ENCODE peak calls at places on chromosome 5, in ten cellular contexts. One of them, this sample, is unnamed.

GRCh38 chr5:98934581-98934980 is 5.8 kb upstream of the CHD1 start:
- DNase-seq in suprapubic skin: no peak
- DNase-seq in ovary: no peak
- DNase-seq in A549: no peak
- DNase-seq in tibial nerve: no peak
- DNase-seq in adrenal gland: no peak
- DNase-seq in IMR-90: peak; percentile 33
- DNase-seq in prostate gland: no peak
- DNase-seq in GM12878: no peak
- DNase-seq in body of pancreas: no peak
- DNase-seq in this sample: no peak

GRCh38 chr5:68216737-68217231 is 1.2 kb downstream of the PIK3R1 start:
- DNase-seq in tibial nerve: no peak
- DNase-seq in body of pancreas: no peak
- DNase-seq in IMR-90: peak; percentile 27
- DNase-seq in prostate gland: no peak
- DNase-seq in ovary: no peak
- DNase-seq in A549: peak; percentile 31
- DNase-seq in GM12878: no peak
- DNase-seq in suprapubic skin: no peak
- DNase-seq in adrenal gland: no peak
- DNase-seq in this sample: no peak

GRCh38 chr5:139416651-139417050 is 12.8 kb upstream of the SPATA24 start:
- DNase-seq in suprapubic skin: no peak
- DNase-seq in IMR-90: no peak
- DNase-seq in adrenal gland: peak; percentile 46
- DNase-seq in prostate gland: no peak
- DNase-seq in A549: no peak
- DNase-seq in GM12878: no peak
- DNase-seq in ovary: no peak
- DNase-seq in tibial nerve: no peak
- DNase-seq in body of pancreas: no peak
- DNase-seq in this sample: no peak

GRCh38 chr5:1108008-1108864 is 3.6 kb downstream of the SLC12A7 start:
- DNase-seq in suprapubic skin: no peak
- DNase-seq in tibial nerve: no peak
- DNase-seq in GM12878: no peak
- DNase-seq in prostate gland: no peak
- DNase-seq in adrenal gland: no peak
- DNase-seq in ovary: no peak
- DNase-seq in A549: no peak
- DNase-seq in body of pancreas: no peak
- DNase-seq in IMR-90: no peak
- DNase-seq in this sample: no peak

GRCh38 chr5:15789661-15790060 is 289.7 kb downstream of the FBXL7 start:
- DNase-seq in body of pancreas: no peak
- DNase-seq in A549: no peak
- DNase-seq in tibial nerve: no peak
- DNase-seq in suprapubic skin: no peak
- DNase-seq in GM12878: no peak
- DNase-seq in IMR-90: peak; percentile 30
- DNase-seq in adrenal gland: no peak
- DNase-seq in prostate gland: no peak
- DNase-seq in ovary: no peak
- DNase-seq in this sample: peak; percentile 22

GRCh38 chr5:179309751-179310320 is 35.4 kb downstream of the ADAMTS2 start:
- DNase-seq in GM12878: no peak
- DNase-seq in adrenal gland: no peak
- DNase-seq in prostate gland: no peak
- DNase-seq in ovary: no peak
- DNase-seq in tibial nerve: no peak
- DNase-seq in suprapubic skin: peak; percentile 66
- DNase-seq in A549: no peak
- DNase-seq in body of pancreas: no peak
- DNase-seq in IMR-90: no peak
- DNase-seq in this sample: no peak

GRCh38 chr5:154520861-154521453 is 42.9 kb upstream of the HAND1 start:
- DNase-seq in body of pancreas: peak; percentile 51
- DNase-seq in prostate gland: no peak
- DNase-seq in GM12878: no peak
- DNase-seq in IMR-90: no peak
- DNase-seq in A549: peak; percentile 79
- DNase-seq in ovary: no peak
- DNase-seq in tibial nerve: no peak
- DNase-seq in suprapubic skin: no peak
- DNase-seq in adrenal gland: peak; percentile 55
- DNase-seq in this sample: no peak

GRCh38 chr5:132073231-132074013 is at the start of gene CSF2:
- DNase-seq in adrenal gland: no peak
- DNase-seq in A549: no peak
- DNase-seq in ovary: no peak
- DNase-seq in tibial nerve: no peak
- DNase-seq in prostate gland: no peak
- DNase-seq in body of pancreas: no peak
- DNase-seq in GM12878: no peak
- DNase-seq in suprapubic skin: no peak
- DNase-seq in IMR-90: peak; percentile 40
- DNase-seq in this sample: no peak

GRCh38 chr5:176851871-176852270 is 41.5 kb downstream of the UNC5A start:
- DNase-seq in adrenal gland: no peak
- DNase-seq in prostate gland: no peak
- DNase-seq in tibial nerve: no peak
- DNase-seq in GM12878: no peak
- DNase-seq in ovary: no peak
- DNase-seq in suprapubic skin: no peak
- DNase-seq in IMR-90: no peak
- DNase-seq in body of pancreas: no peak
- DNase-seq in A549: no peak
- DNase-seq in this sample: no peak

GRCh38 chr5:143968071-143968878 is 156.3 kb downstream of the HMHB1 start:
- DNase-seq in adrenal gland: no peak
- DNase-seq in GM12878: peak; percentile 34
- DNase-seq in body of pancreas: no peak
- DNase-seq in prostate gland: peak; percentile 4
- DNase-seq in tibial nerve: no peak
- DNase-seq in ovary: no peak
- DNase-seq in suprapubic skin: no peak
- DNase-seq in IMR-90: peak; percentile 78
- DNase-seq in A549: peak; percentile 31
- DNase-seq in this sample: no peak

GRCh38 chr5:168163966-168164365 is 127.5 kb upstream of the WWC1 start:
- DNase-seq in GM12878: no peak
- DNase-seq in prostate gland: peak; percentile 43
- DNase-seq in adrenal gland: no peak
- DNase-seq in suprapubic skin: no peak
- DNase-seq in tibial nerve: no peak
- DNase-seq in ovary: no peak
- DNase-seq in body of pancreas: peak; percentile 62
- DNase-seq in A549: no peak
- DNase-seq in IMR-90: no peak
- DNase-seq in this sample: no peak

GRCh38 chr5:104706570-104706969 is 1144.0 kb upstream of the NUDT12 start:
- DNase-seq in tibial nerve: no peak
- DNase-seq in A549: no peak
- DNase-seq in adrenal gland: no peak
- DNase-seq in GM12878: no peak
- DNase-seq in ovary: no peak
- DNase-seq in body of pancreas: no peak
- DNase-seq in prostate gland: no peak
- DNase-seq in suprapubic skin: no peak
- DNase-seq in IMR-90: no peak
- DNase-seq in this sample: no peak

GRCh38 chr5:159497221-159497620 is 166.9 kb upstream of the IL12B start:
- DNase-seq in suprapubic skin: no peak
- DNase-seq in body of pancreas: no peak
- DNase-seq in tibial nerve: no peak
- DNase-seq in A549: no peak
- DNase-seq in prostate gland: no peak
- DNase-seq in adrenal gland: no peak
- DNase-seq in ovary: no peak
- DNase-seq in GM12878: no peak
- DNase-seq in IMR-90: no peak
- DNase-seq in this sample: no peak
- TF ChIP-seq POLR2A in suprapubic skin: no peak
- TF ChIP-seq POLR2A in body of pancreas: no peak
- TF ChIP-seq POLR2A in tibial nerve: no peak
- TF ChIP-seq POLR2A in A549: no peak
- TF ChIP-seq POLR2A in prostate gland: no peak
- TF ChIP-seq POLR2A in adrenal gland: no peak
- TF ChIP-seq POLR2A in ovary: no peak
- TF ChIP-seq POLR2A in GM12878: no peak
- TF ChIP-seq POLR2A in IMR-90: no peak
- TF ChIP-seq POLR2A in this sample: no peak

GRCh38 chr5:151682240-151682639 is 4.5 kb downstream of the SPARC start:
- DNase-seq in adrenal gland: no peak
- DNase-seq in tibial nerve: no peak
- DNase-seq in A549: no peak
- DNase-seq in suprapubic skin: no peak
- DNase-seq in body of pancreas: no peak
- DNase-seq in IMR-90: no peak
- DNase-seq in ovary: no peak
- DNase-seq in prostate gland: no peak
- DNase-seq in GM12878: no peak
- DNase-seq in this sample: no peak

GRCh38 chr5:151682751-151683331 is 3.9 kb downstream of the SPARC start:
- DNase-seq in GM12878: no peak
- DNase-seq in prostate gland: no peak
- DNase-seq in IMR-90: peak; percentile 43
- DNase-seq in suprapubic skin: no peak
- DNase-seq in A549: no peak
- DNase-seq in ovary: peak; percentile 60
- DNase-seq in adrenal gland: peak; percentile 87
- DNase-seq in body of pancreas: no peak
- DNase-seq in tibial nerve: no peak
- DNase-seq in this sample: no peak

GRCh38 chr5:151684690-151685361 is 1.9 kb downstream of the SPARC start:
- DNase-seq in ovary: peak; percentile 80
- DNase-seq in GM12878: no peak
- DNase-seq in body of pancreas: no peak
- DNase-seq in prostate gland: no peak
- DNase-seq in adrenal gland: peak; percentile 84
- DNase-seq in suprapubic skin: no peak
- DNase-seq in tibial nerve: peak; percentile 71
- DNase-seq in IMR-90: peak; percentile 97
- DNase-seq in A549: no peak
- DNase-seq in this sample: peak; percentile 87

GRCh38 chr5:151683936-151684586 is 2.7 kb downstream of the SPARC start:
- DNase-seq in prostate gland: no peak
- DNase-seq in body of pancreas: no peak
- DNase-seq in GM12878: no peak
- DNase-seq in A549: no peak
- DNase-seq in ovary: no peak
- DNase-seq in tibial nerve: no peak
- DNase-seq in adrenal gland: no peak
- DNase-seq in IMR-90: no peak
- DNase-seq in suprapubic skin: no peak
- DNase-seq in this sample: no peak

GRCh38 chr5:151683444-151683843 is 3.3 kb downstream of the SPARC start:
- DNase-seq in body of pancreas: no peak
- DNase-seq in GM12878: no peak
- DNase-seq in prostate gland: no peak
- DNase-seq in ovary: no peak
- DNase-seq in adrenal gland: no peak
- DNase-seq in suprapubic skin: no peak
- DNase-seq in tibial nerve: no peak
- DNase-seq in IMR-90: no peak
- DNase-seq in A549: no peak
- DNase-seq in this sample: no peak
- H3K4me3 ChIP-seq in body of pancreas: no peak overlapping the region
- H3K4me3 ChIP-seq in GM12878: no peak overlapping the region
- H3K4me3 ChIP-seq in prostate gland: no peak overlapping the region
- H3K4me3 ChIP-seq in ovary: no peak overlapping the region
- H3K4me3 ChIP-seq in adrenal gland: no peak overlapping the region
- H3K4me3 ChIP-seq in suprapubic skin: peak overlapping the region; percentile 49
- H3K4me3 ChIP-seq in tibial nerve: no peak overlapping the region
- H3K4me3 ChIP-seq in IMR-90: peak overlapping the region; percentile 84
- H3K4me3 ChIP-seq in A549: no peak overlapping the region
- H3K4me3 ChIP-seq in this sample: peak overlapping the region; percentile 7

DNA sequence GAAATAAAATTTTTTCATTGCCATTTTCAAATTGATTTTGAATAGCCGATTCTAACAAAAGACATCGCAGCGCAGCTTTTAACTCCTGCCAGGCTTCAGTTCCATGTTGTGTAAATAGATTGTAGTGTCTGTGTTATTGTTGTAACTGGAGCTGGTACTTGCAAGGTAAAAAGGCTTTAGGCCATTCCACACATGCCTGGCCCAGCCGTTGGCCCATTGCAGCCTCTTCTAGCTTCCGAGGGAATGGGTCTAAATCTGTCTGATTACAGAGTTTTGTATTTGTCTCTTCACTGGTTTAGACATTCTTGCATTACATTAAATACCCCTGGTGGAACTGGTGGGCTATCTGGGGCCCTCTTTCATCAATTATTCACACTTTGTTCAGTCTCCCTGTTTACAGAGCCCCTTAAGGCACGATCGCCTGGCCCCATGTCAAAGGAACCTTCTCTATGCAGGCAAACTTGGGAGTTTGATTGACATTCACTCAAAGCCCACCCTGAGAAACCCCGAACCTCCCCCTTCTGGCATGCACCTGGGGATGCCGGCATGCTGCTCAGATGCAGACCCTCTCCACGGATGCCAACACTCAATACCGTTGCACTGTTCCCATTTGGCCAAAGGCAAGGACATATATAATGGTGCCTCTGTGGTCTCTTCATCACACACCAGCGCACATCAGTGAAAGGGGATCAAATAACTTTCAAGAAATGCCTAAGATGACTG is 281.7 kb upstream of the IRX2 start:
- DNase-seq in IMR-90: no peak
- DNase-seq in ovary: no peak
- DNase-seq in A549: no peak
- DNase-seq in suprapubic skin: no peak
- DNase-seq in tibial nerve: no peak
- DNase-seq in body of pancreas: no peak
- DNase-seq in prostate gland: no peak
- DNase-seq in GM12878: no peak
- DNase-seq in adrenal gland: peak; percentile 27
- DNase-seq in this sample: no peak
- H3K4me1 ChIP-seq in IMR-90: no peaks in the 10 kb centered on the region
- H3K4me1 ChIP-seq in ovary: no peaks in the 10 kb centered on the region
- H3K4me1 ChIP-seq in A549: no peaks in the 10 kb centered on the region
- H3K4me1 ChIP-seq in suprapubic skin: no peaks in the 10 kb centered on the region
- H3K4me1 ChIP-seq in tibial nerve: no peaks in the 10 kb centered on the region
- H3K4me1 ChIP-seq in body of pancreas: no peaks in the 10 kb centered on the region
- H3K4me1 ChIP-seq in prostate gland: no peaks in the 10 kb centered on the region
- H3K4me1 ChIP-seq in GM12878: no peaks in the 10 kb centered on the region
- H3K4me1 ChIP-seq in adrenal gland: no peaks in the 10 kb centered on the region
- H3K4me1 ChIP-seq in this sample: no peaks in the 10 kb centered on the region

GRCh38 chr5:149422429-149423286 is 43.6 kb upstream of the IL17B start:
- DNase-seq in ovary: peak; percentile 91
- DNase-seq in body of pancreas: no peak
- DNase-seq in suprapubic skin: no peak
- DNase-seq in prostate gland: no peak
- DNase-seq in IMR-90: peak; percentile 95
- DNase-seq in A549: no peak
- DNase-seq in tibial nerve: no peak
- DNase-seq in adrenal gland: peak; percentile 96
- DNase-seq in GM12878: no peak
- DNase-seq in this sample: peak; percentile 90
- TF ChIP-seq POLR2A in ovary: no peak
- TF ChIP-seq POLR2A in body of pancreas: no peak
- TF ChIP-seq POLR2A in suprapubic skin: no peak
- TF ChIP-seq POLR2A in prostate gland: no peak
- TF ChIP-seq POLR2A in IMR-90: peak; percentile 76
- TF ChIP-seq POLR2A in A549: no peak
- TF ChIP-seq POLR2A in tibial nerve: no peak
- TF ChIP-seq POLR2A in adrenal gland: no peak
- TF ChIP-seq POLR2A in GM12878: no peak
- TF ChIP-seq POLR2A in this sample: no peak

This sample was measured in uterus.